ENCODE peak calls at places on chromosomes 13 and 19, in four cellular contexts. M, Z, J and R are unnamed samples.

GRCh38 chr13:29847501-29847983 is 2.9 kb downstream of the UBL3 start:
- DNase-seq in M (no peak), Z (no peak), J (no peak), R (no peak)

GRCh38 chr19:46206176-46206575 is 23.4 kb upstream of the IGFL1 start:
- DNase-seq in M (no peak), Z (no peak), J (no peak), R (no peak)

GRCh38 chr13:21639604-21640003 is 31.3 kb upstream of the FGF9 start:
- DNase-seq in M (no peak), Z (no peak), J (no peak), R (no peak)

GRCh38 chr13:73107970-73108369 is 49.2 kb downstream of the KLF5 start:
- DNase-seq in M (no peak), Z (no peak), J (no peak), R (no peak)

GRCh38 chr13:104372128-104372527 is 1305.9 kb upstream of the SLC10A2 start:
- DNase-seq in M (no peak), Z (no peak), J (no peak), R (no peak)

GRCh38 chr19:36876993-36877938 is 26.6 kb downstream of the ZNF345 start:
- DNase-seq in M (no peak), Z (no peak), J (no peak), R (no peak)

GRCh38 chr13:74423434-74423833 is 289.2 kb upstream of the KLF12 start:
- DNase-seq in M (no peak), Z (no peak), J (no peak), R (no peak)

GRCh38 chr19:29702958-29703320 is 12.1 kb downstream of the C19orf12 start:
- DNase-seq in M (no peak), Z (no peak), J (no peak), R (no peak)

GRCh38 chr13:41054212-41054877 is 7.0 kb upstream of the WBP4 start:
- DNase-seq in M (no peak), Z (peak; percentile 37), J (no peak), R (no peak)

GRCh38 chr19:18229474-18229873 is 3.2 kb upstream of the PDE4C start:
- DNase-seq in M (no peak), Z (no peak), J (no peak), R (no peak)

GRCh38 chr13:111846396-111847174 is 220.4 kb upstream of the SOX1 start:
- DNase-seq in M (no peak), Z (no peak), J (peak; percentile 48), R (no peak)

GRCh38 chr13:29575098-29575497 is 20.4 kb downstream of the SLC7A1 start:
- DNase-seq in M (no peak), Z (no peak), J (no peak), R (no peak)

GRCh38 chr19:38319421-38320258 is at the start of gene KCNK6:
- DNase-seq in M (no peak), Z (no peak), J (peak; percentile 87), R (no peak)

GRCh38 chr19:1001538-1002166 is 1.4 kb downstream of the GRIN3B start:
- DNase-seq in M (peak; percentile 87), Z (no peak), J (peak; percentile 96), R (peak; percentile 89)

GRCh38 chr19:305240-306150 is 14.3 kb upstream of the PLPP2 start:
- DNase-seq in M (no peak), Z (no peak), J (no peak), R (no peak)

GRCh38 chr13:40518481-40518882 is 148.0 kb downstream of the FOXO1 start:
- DNase-seq in M (no peak), Z (peak; percentile 60), J (peak; percentile 28), R (no peak)

GRCh38 chr19:40690699-40691420 is 409 bp upstream of the NUMBL start:
- DNase-seq in M (peak; percentile 97), Z (peak; percentile 53), J (peak; percentile 91), R (peak; percentile 98)

GRCh38 chr13:76799696-76800095 is 86.5 kb downstream of the KCTD12 start:
- DNase-seq in M (no peak), Z (no peak), J (no peak), R (no peak)

GRCh38 chr19:743168-743687 is 7.7 kb upstream of the MISP start:
- DNase-seq in M (no peak), Z (no peak), J (no peak), R (no peak)

GRCh38 chr13:100508996-100509395 is 79.6 kb downstream of the GGACT start:
- DNase-seq in M (no peak), Z (no peak), J (no peak), R (no peak)

GRCh38 chr19:46453661-46454060 is 17.7 kb downstream of the PNMA8A start:
- DNase-seq in M (no peak), Z (no peak), J (no peak), R (no peak)

GRCh38 chr19:12567951-12568350 is 16.7 kb upstream of the ZNF564 start:
- DNase-seq in M (no peak), Z (no peak), J (no peak), R (no peak)

GRCh38 chr13:114154476-114154875 is 22.1 kb upstream of the RASA3 start:
- DNase-seq in M (no peak), Z (no peak), J (no peak), R (no peak)

GRCh38 chr13:99231726-99232125 is 26.5 kb downstream of the GPR18 start:
- DNase-seq in M (no peak), Z (no peak), J (no peak), R (no peak)

GRCh38 chr19:40519352-40520322 is 52.8 kb downstream of the SPTBN4 start:
- DNase-seq in M (no peak), Z (no peak), J (peak; percentile 77), R (no peak)

GRCh38 chr19:12495002-12495802 is 10.6 kb upstream of the ZNF709 start:
- DNase-seq in M (peak; percentile 67), Z (peak; percentile 74), J (peak; percentile 92), R (peak; percentile 79)

GRCh38 chr13:39484506-39485313 is 118.3 kb downstream of the LHFPL6 start:
- DNase-seq in M (no peak), Z (no peak), J (no peak), R (no peak)

GRCh38 chr13:28819046-28819747 is 942 bp upstream of the MTUS2 start:
- DNase-seq in M (no peak), Z (no peak), J (peak; percentile 76), R (no peak)

GRCh38 chr19:44499962-44500949 is at the start of gene ZNF180:
- DNase-seq in M (peak; percentile 94), Z (peak; percentile 80), J (peak; percentile 97), R (peak; percentile 92)

GRCh38 chr19:44694184-44694579 is 4.8 kb upstream of the CEACAM16 start:
- DNase-seq in M (no peak), Z (no peak), J (no peak), R (no peak)

GRCh38 chr19:34217952-34218817 is 36.2 kb upstream of the GARRE1 start:
- DNase-seq in M (no peak), Z (peak; percentile 67), J (no peak), R (no peak)

GRCh38 chr19:34213283-34213682 is 41.0 kb downstream of the LSM14A start:
- DNase-seq in M (no peak), Z (no peak), J (no peak), R (no peak)

GRCh38 chr19:34215666-34216038 is 38.7 kb upstream of the GARRE1 start:
- DNase-seq in M (no peak), Z (no peak), J (no peak), R (no peak)

GRCh38 chr19:34215006-34215665 is 39.2 kb upstream of the GARRE1 start:
- DNase-seq in M (no peak), Z (no peak), J (no peak), R (no peak)

GRCh38 chr19:34214040-34214439 is 40.3 kb upstream of the GARRE1 start:
- DNase-seq in M (no peak), Z (no peak), J (no peak), R (no peak)
- TF ChIP-seq TAF1 in M (no peak), Z (no peak), J (no peak), R (no peak)

GRCh38 chr13:90787007-90787406 is 560.5 kb upstream of the MIR17HG start:
- DNase-seq in M (no peak), Z (no peak), J (no peak), R (no peak)

GRCh38 chr13:90797335-90797734 is 550.2 kb upstream of the MIR17HG start:
- DNase-seq in M (no peak), Z (no peak), J (no peak), R (no peak)

GRCh38 chr13:90793261-90793785 is 554.2 kb upstream of the MIR17HG start:
- DNase-seq in M (no peak), Z (no peak), J (no peak), R (no peak)

DNA sequence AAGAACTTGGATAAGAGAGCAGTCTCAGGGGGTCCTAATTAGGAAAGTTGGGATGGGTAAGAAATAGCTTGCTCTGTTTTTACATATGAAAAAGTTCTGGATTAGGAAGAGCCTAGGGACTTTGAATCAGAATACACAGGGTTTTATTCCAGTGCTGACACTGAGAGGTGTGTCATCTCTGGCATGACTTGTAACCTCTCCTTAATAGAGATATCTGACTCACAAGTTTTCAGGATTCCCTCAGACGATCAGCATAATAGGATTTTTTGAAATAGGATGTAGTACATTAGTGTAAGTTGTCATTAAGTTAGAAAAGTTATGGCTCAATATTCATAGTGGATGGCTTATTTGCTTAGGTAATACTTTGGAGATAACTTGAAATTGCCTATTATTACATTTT is 555.2 kb upstream of the MIR17HG start:
- DNase-seq in M (no peak), Z (no peak), J (no peak), R (no peak)
- TF ChIP-seq TAF1 in M (no peak), Z (no peak), J (no peak), R (no peak)

GRCh38 chr19:51123381-51124186 is 1.1 kb upstream of the SIGLEC9 start:
- DNase-seq in M (no peak), Z (no peak), J (no peak), R (no peak)
- TF ChIP-seq TAF1 in M (no peak), Z (no peak), J (no peak), R (no peak)

GRCh38 chr19:54206030-54206830 is 5.6 kb downstream of the RPS9 start:
- DNase-seq in M (no peak), Z (no peak), J (no peak), R (no peak)
- TF ChIP-seq TAF1 in M (no peak), Z (no peak), J (no peak), R (no peak)